ENCODE peak calls at places on chromosomes 12 and 14, in ten cellular contexts. B, L, P, S, E, X, J, M, D and F are unnamed samples.

GRCh38 chr12:124098887-124099286 is 125.9 kb downstream of the ZNF664 start:
- DNase-seq in D (no peak), E (no peak), J (no peak), B (no peak), P (no peak), X (no peak), M (no peak), L (no peak), S (no peak), F (no peak)

GRCh38 chr12:69330475-69331473 is 17.4 kb upstream of the LYZ start:
- DNase-seq in L (no peak), S (no peak), E (peak; percentile 21), M (peak; percentile 79), J (no peak), X (peak; percentile 38), B (peak; percentile 16), P (no peak), D (peak; percentile 11), F (no peak)

GRCh38 chr14:53183611-53184010 is 30.5 kb upstream of the DDHD1 start:
- DNase-seq in M (no peak), L (no peak), P (no peak), D (no peak), B (no peak), X (no peak), J (no peak), E (no peak), S (peak; percentile 43), F (peak; percentile 37)

GRCh38 chr12:73529231-73529630 is 1008.4 kb upstream of the ATXN7L3B start:
- DNase-seq in P (no peak), D (no peak), L (no peak), E (no peak), M (no peak), B (no peak), S (no peak), X (no peak), J (no peak), F (no peak)

GRCh38 chr12:102093319-102093718 is 26.6 kb downstream of the NUP37 start:
- DNase-seq in S (peak; percentile 39), P (no peak), B (no peak), D (no peak), X (no peak), E (no peak), L (no peak), M (no peak), J (no peak), F (no peak)

GRCh38 chr14:22982477-22983245 is at the start of gene AJUBA:
- DNase-seq in B (peak; percentile 86), J (peak; percentile 85), P (peak; percentile 88), D (peak; percentile 82), M (peak; percentile 81), S (peak; percentile 96), L (peak; percentile 82), E (peak; percentile 72), X (peak; percentile 94), F (peak; percentile 82)

GRCh38 chr14:43894534-43894933 is 612.5 kb downstream of the FSCB start:
- DNase-seq in S (peak; percentile 18), D (no peak), P (no peak), B (no peak), X (no peak), M (no peak), E (peak; percentile 1), J (no peak), L (no peak), F (no peak)

GRCh38 chr14:105019861-105020814 is 745 bp downstream of the CDCA4 start:
- DNase-seq in D (no peak), J (no peak), B (no peak), E (no peak), P (no peak), X (peak; percentile 67), S (peak; percentile 46), M (peak; percentile 31), L (peak; percentile 72), F (no peak)

GRCh38 chr14:57962293-57962996 is 96.6 kb upstream of the SLC35F4 start:
- DNase-seq in E (no peak), P (no peak), B (peak; percentile 52), S (no peak), D (no peak), J (no peak), X (no peak), L (no peak), M (no peak), F (no peak)

GRCh38 chr12:111437816-111438454 is 32.2 kb downstream of the SH2B3 start:
- DNase-seq in X (no peak), B (no peak), E (peak; percentile 89), S (peak; percentile 90), J (no peak), L (no peak), P (no peak), D (peak; percentile 29), M (no peak), F (no peak)

GRCh38 chr12:96416033-96416790 is 16.0 kb upstream of the CDK17 start:
- DNase-seq in M (no peak), X (no peak), E (peak; percentile 99), P (peak; percentile 79), S (peak; percentile 88), D (peak; percentile 14), L (no peak), B (no peak), J (peak; percentile 60), F (peak; percentile 86)

GRCh38 chr14:99520571-99521081 is 39.4 kb downstream of the CCNK start:
- DNase-seq in S (no peak), D (no peak), X (peak; percentile 39), B (no peak), L (no peak), E (no peak), P (no peak), J (no peak), M (no peak), F (no peak)

GRCh38 chr12:86712425-86712843 is 456.2 kb upstream of the MGAT4C start:
- DNase-seq in S (peak; percentile 98), L (no peak), D (peak; percentile 12), X (no peak), E (peak; percentile 99), J (peak; percentile 94), B (no peak), P (peak; percentile 85), M (no peak), F (peak; percentile 92)

GRCh38 chr12:16120027-16120426 is 157.5 kb downstream of the SLC15A5 start:
- DNase-seq in J (no peak), P (no peak), B (no peak), S (no peak), E (peak; percentile 85), D (no peak), M (no peak), L (no peak), X (no peak), F (no peak)

GRCh38 chr14:38208825-38209562 is 1.3 kb downstream of the SSTR1 start:
- DNase-seq in E (no peak), D (peak; percentile 38), S (peak; percentile 68), P (no peak), X (no peak), M (peak; percentile 76), B (peak; percentile 19), L (peak; percentile 59), J (no peak), F (peak; percentile 71)

GRCh38 chr12:117045998-117046374 is 53.2 kb downstream of the TESC start:
- DNase-seq in D (no peak), S (no peak), J (no peak), P (no peak), M (no peak), X (no peak), B (peak; percentile 74), L (no peak), E (no peak), F (no peak)
- TF ChIP-seq CTCF in D (no peak), S (no peak), J (no peak), P (no peak), M (no peak), X (no peak), B (peak; percentile 45), L (no peak), E (no peak), F (no peak)

DNA sequence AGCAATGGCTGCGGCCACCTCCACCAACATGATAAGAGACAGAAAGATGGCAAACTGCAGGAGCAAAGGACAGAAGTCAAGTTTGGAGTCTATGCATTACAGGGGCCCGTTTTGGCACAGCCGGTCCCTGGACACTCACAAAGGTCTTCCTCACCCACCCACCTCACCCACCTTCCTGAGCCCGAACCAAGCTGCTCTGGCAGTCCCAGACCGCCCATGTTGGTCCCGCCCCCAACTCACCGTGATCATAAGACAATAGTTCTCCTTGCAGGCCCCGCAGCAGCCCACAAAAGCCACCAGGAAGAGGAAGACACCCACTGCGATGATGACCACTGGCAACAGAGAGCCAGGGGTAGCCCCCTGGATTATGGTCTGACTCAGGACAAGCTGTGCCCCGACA is 1.9 kb downstream of the CD63 start:
- DNase-seq in P (no peak), E (no peak), S (no peak), M (no peak), D (no peak), B (no peak), J (no peak), X (no peak), L (no peak), F (no peak)
- TF ChIP-seq CTCF in P (no peak), E (no peak), S (no peak), M (no peak), D (no peak), B (no peak), J (no peak), X (no peak), L (no peak), F (no peak)

GRCh38 chr14:92883066-92883465 is 39.9 kb upstream of the CHGA start:
- DNase-seq in J (no peak), D (no peak), S (no peak), X (no peak), B (no peak), M (no peak), P (no peak), L (no peak), E (no peak), F (no peak)

GRCh38 chr14:92877757-92878431 is 45.1 kb upstream of the CHGA start:
- DNase-seq in L (no peak), X (peak; percentile 73), M (peak; percentile 86), P (no peak), S (peak; percentile 63), D (no peak), E (no peak), B (peak; percentile 73), J (no peak), F (no peak)

GRCh38 chr14:92880351-92880750 is 42.6 kb upstream of the CHGA start:
- DNase-seq in B (no peak), E (peak; percentile 30), J (no peak), X (no peak), L (no peak), D (no peak), M (no peak), P (no peak), S (no peak), F (no peak)

GRCh38 chr14:92884410-92884809 is 38.5 kb upstream of the CHGA start:
- DNase-seq in B (no peak), M (no peak), L (no peak), S (no peak), E (no peak), X (no peak), D (no peak), P (no peak), J (no peak), F (no peak)

GRCh38 chr14:92880851-92881250 is 42.1 kb upstream of the CHGA start:
- DNase-seq in S (peak; percentile 65), M (peak; percentile 21), L (no peak), X (no peak), E (peak; percentile 72), B (peak; percentile 63), P (no peak), D (peak; percentile 10), J (no peak), F (peak; percentile 3)
- TF ChIP-seq CTCF in S (peak; percentile 52), M (peak; percentile 6), L (no peak), X (no peak), E (peak; percentile 66), B (peak; percentile 46), P (peak; percentile 8), D (peak; percentile 71), J (peak; percentile 23), F (peak; percentile 44)

GRCh38 chr14:79011091-79011919 is 841.1 kb downstream of the NRXN3 start:
- DNase-seq in X (no peak), M (no peak), D (peak; percentile 37), S (peak; percentile 56), B (peak; percentile 11), P (peak; percentile 0), L (no peak), E (peak; percentile 96), J (peak; percentile 15), F (no peak)
- TF ChIP-seq CTCF in X (no peak), M (peak; percentile 43), D (peak; percentile 65), S (peak; percentile 32), B (peak; percentile 39), P (peak; percentile 32), L (peak; percentile 84), E (peak; percentile 48), J (peak; percentile 42), F (peak; percentile 30)